ENCODE peak calls at places on chromosomes 13 and 19, in five cellular contexts. J is left ventricle myocardium inferior, M is suprapubic skin, Z is frontal cortex, Y is MM.1S. H is an unnamed sample.

GRCh38 chr13:110559429-110559943 is 2.0 kb downstream of the RAB20 start:
- DNase-seq in J (peak), M (no peak), Z (no peak), Y (no peak), H (no peak)

GRCh38 chr19:2027361-2027760 is 11.8 kb upstream of the BTBD2 start:
- DNase-seq in J (no peak), M (no peak), Z (no peak), Y (no peak), H (no peak)

GRCh38 chr13:28136916-28137315 is 1.4 kb upstream of the PAN3 start:
- DNase-seq in J (no peak), M (no peak), Z (no peak), Y (peak), H (no peak)

GRCh38 chr19:33388231-33388816 is 14.8 kb downstream of the CEBPG start:
- DNase-seq in J (peak), M (peak), Z (peak), Y (no peak), H (no peak)

GRCh38 chr19:29663861-29664752 is 1.2 kb upstream of the PLEKHF1 start:
- DNase-seq in J (no peak), M (peak), Z (no peak), Y (no peak), H (no peak)

GRCh38 chr19:18737954-18738351 is 53.2 kb downstream of the COMP start:
- DNase-seq in J (no peak), M (no peak), Z (no peak), Y (no peak), H (no peak)

GRCh38 chr13:95002968-95003813 is 290.8 kb upstream of the SOX21 start:
- DNase-seq in J (no peak), M (no peak), Z (no peak), Y (no peak), H (no peak)

GRCh38 chr13:76677047-76677446 is 209.2 kb downstream of the KCTD12 start:
- DNase-seq in J (peak), M (no peak), Z (no peak), Y (no peak), H (no peak)

GRCh38 chr19:18279516-18280246 is 1.7 kb downstream of the JUND start:
- DNase-seq in J (peak), M (peak), Z (peak), Y (peak), H (peak)

GRCh38 chr13:40813662-40814454 is 24.4 kb downstream of the SLC25A15 start:
- DNase-seq in J (no peak), M (no peak), Z (no peak), Y (peak), H (no peak)

GRCh38 chr13:23794267-23795161 is 94.7 kb downstream of the MIPEP start:
- DNase-seq in J (no peak), M (no peak), Z (no peak), Y (peak), H (no peak)

GRCh38 chr19:30620354-30620753 is 248.2 kb downstream of the ZNF536 start:
- DNase-seq in J (no peak), M (no peak), Z (no peak), Y (no peak), H (no peak)

GRCh38 chr19:32816555-32817099 is 52.9 kb downstream of the SLC7A9 start:
- DNase-seq in J (no peak), M (no peak), Z (no peak), Y (no peak), H (no peak)

GRCh38 chr19:29624489-29625210 is 18.6 kb downstream of the POP4 start:
- DNase-seq in J (no peak), M (no peak), Z (no peak), Y (no peak), H (no peak)

GRCh38 chr19:15702590-15702930 is 25.3 kb upstream of the OR10H2 start:
- DNase-seq in J (peak), M (peak), Z (no peak), Y (peak), H (no peak)

GRCh38 chr13:109652536-109652935 is 133.8 kb downstream of the IRS2 start:
- DNase-seq in J (no peak), M (no peak), Z (no peak), Y (no peak), H (no peak)

GRCh38 chr13:31042501-31043165 is 110.2 kb downstream of the TEX26 start:
- DNase-seq in J (no peak), M (no peak), Z (no peak), Y (no peak), H (no peak)

GRCh38 chr19:42281175-42282035 is 12.4 kb downstream of the CIC start:
- DNase-seq in J (peak), M (peak), Z (peak), Y (no peak), H (no peak)

GRCh38 chr19:10861118-10861651 is 10.2 kb upstream of the CARM1 start:
- DNase-seq in J (no peak), M (no peak), Z (no peak), Y (no peak), H (no peak)

GRCh38 chr19:13208131-13208963 is 58.1 kb downstream of the IER2 start:
- DNase-seq in J (peak), M (peak), Z (peak), Y (peak), H (peak)

GRCh38 chr13:23701646-23702045 is 131.4 kb downstream of the TNFRSF19 start:
- DNase-seq in J (peak), M (peak), Z (no peak), Y (no peak), H (no peak)

GRCh38 chr13:66162470-66162869 is 1067.7 kb downstream of the PCDH9 start:
- DNase-seq in J (no peak), M (no peak), Z (no peak), Y (no peak), H (no peak)

GRCh38 chr19:20858861-20859260 is 64.2 kb upstream of the ZNF85 start:
- DNase-seq in J (no peak), M (no peak), Z (no peak), Y (no peak), H (no peak)

GRCh38 chr19:7602935-7603497 is 7.4 kb downstream of the CAMSAP3 start:
- DNase-seq in J (no peak), M (no peak), Z (no peak), Y (no peak), H (no peak)

GRCh38 chr13:40388617-40389016 is 277.8 kb downstream of the FOXO1 start:
- DNase-seq in J (no peak), M (no peak), Z (no peak), Y (peak), H (peak)

GRCh38 chr13:21208755-21209154 is 32.3 kb downstream of the MRPL57 start:
- DNase-seq in J (no peak), M (no peak), Z (no peak), Y (no peak), H (no peak)

GRCh38 chr13:28820099-28821051 is at the start of gene MTUS2:
- DNase-seq in J (no peak), M (no peak), Z (no peak), Y (no peak), H (no peak)

GRCh38 chr13:98327326-98328314 is 150.6 kb upstream of the RNF113B start:
- DNase-seq in J (no peak), M (no peak), Z (no peak), Y (no peak), H (no peak)

GRCh38 chr19:6095760-6096159 is 14.5 kb downstream of the RFX2 start:
- DNase-seq in J (no peak), M (no peak), Z (no peak), Y (no peak), H (no peak)

GRCh38 chr19:19211499-19212432 is at the start of gene NCAN:
- DNase-seq in J (no peak), M (no peak), Z (peak), Y (no peak), H (no peak)

GRCh38 chr19:41708481-41708880 is at the start of gene CEACAM5:
- DNase-seq in J (no peak), M (no peak), Z (no peak), Y (no peak), H (no peak)

GRCh38 chr13:21020581-21020980 is 40.8 kb downstream of the LATS2 start:
- DNase-seq in J (no peak), M (no peak), Z (no peak), Y (no peak), H (no peak)

GRCh38 chr13:109698779-109699178 is 87.6 kb downstream of the IRS2 start:
- DNase-seq in J (no peak), M (no peak), Z (no peak), Y (no peak), H (no peak)

GRCh38 chr13:27500806-27501534 is 50.6 kb upstream of the MTIF3 start:
- DNase-seq in J (no peak), M (no peak), Z (no peak), Y (no peak), H (no peak)

GRCh38 chr19:49665301-49666119 is at the start of the genes BCL2L12 and IRF3:
- DNase-seq in J (peak), M (peak), Z (peak), Y (peak), H (peak)

GRCh38 chr13:113022391-113023216 is 53.6 kb downstream of the MCF2L start:
- DNase-seq in J (no peak), M (no peak), Z (no peak), Y (no peak), H (no peak)

H was measured in GM18507.